ENCODE peak calls at places on chromosomes 13 and 19, in four cellular contexts. One of them, this sample, is unnamed.

GRCh38 chr13:80132741-80133601 is 208.0 kb downstream of the SPRY2 start:
- DNase-seq in hypothalamus: peak; percentile 33
- DNase-seq in effector memory CD8-positive, alpha-beta T cell: no peak
- DNase-seq in head of caudate nucleus: peak; percentile 77
- DNase-seq in this sample: no peak

GRCh38 chr19:50912727-50913716 is 1.8 kb upstream of the KLK4 start:
- DNase-seq in hypothalamus: no peak
- DNase-seq in effector memory CD8-positive, alpha-beta T cell: no peak
- DNase-seq in head of caudate nucleus: no peak
- DNase-seq in this sample: no peak

GRCh38 chr13:50676602-50677001 is 166.9 kb downstream of the DLEU7 start:
- DNase-seq in effector memory CD8-positive, alpha-beta T cell: peak; percentile 8
- DNase-seq in head of caudate nucleus: no peak
- DNase-seq in hypothalamus: no peak
- DNase-seq in this sample: no peak

GRCh38 chr19:54254195-54254906 is 2.7 kb downstream of the LILRB5 start:
- DNase-seq in head of caudate nucleus: no peak
- DNase-seq in effector memory CD8-positive, alpha-beta T cell: no peak
- DNase-seq in hypothalamus: no peak
- DNase-seq in this sample: no peak

GRCh38 chr13:62799931-62800436 is 1384.3 kb upstream of the PCDH20 start:
- DNase-seq in head of caudate nucleus: peak; percentile 7
- DNase-seq in hypothalamus: no peak
- DNase-seq in effector memory CD8-positive, alpha-beta T cell: no peak
- DNase-seq in this sample: no peak

GRCh38 chr13:95367309-95367843 is 66.1 kb upstream of the ABCC4 start:
- DNase-seq in hypothalamus: no peak
- DNase-seq in effector memory CD8-positive, alpha-beta T cell: no peak
- DNase-seq in head of caudate nucleus: no peak
- DNase-seq in this sample: no peak

GRCh38 chr19:10812902-10813404 is 23.1 kb downstream of the TMED1 start:
- DNase-seq in head of caudate nucleus: peak; percentile 29
- DNase-seq in hypothalamus: no peak
- DNase-seq in effector memory CD8-positive, alpha-beta T cell: no peak
- DNase-seq in this sample: no peak

GRCh38 chr19:364496-365287 is 20.1 kb upstream of the MIER2 start:
- DNase-seq in effector memory CD8-positive, alpha-beta T cell: no peak
- DNase-seq in hypothalamus: no peak
- DNase-seq in head of caudate nucleus: no peak
- DNase-seq in this sample: no peak

GRCh38 chr13:97499181-97499580 is 65.2 kb downstream of the RAP2A start:
- DNase-seq in effector memory CD8-positive, alpha-beta T cell: no peak
- DNase-seq in hypothalamus: no peak
- DNase-seq in head of caudate nucleus: no peak
- DNase-seq in this sample: no peak

GRCh38 chr13:110559429-110559943 is 2.0 kb downstream of the RAB20 start:
- DNase-seq in hypothalamus: no peak
- DNase-seq in effector memory CD8-positive, alpha-beta T cell: no peak
- DNase-seq in head of caudate nucleus: peak; percentile 33
- DNase-seq in this sample: no peak

GRCh38 chr19:8148410-8149231 is 771 bp downstream of the FBN3 start:
- DNase-seq in hypothalamus: no peak
- DNase-seq in head of caudate nucleus: no peak
- DNase-seq in effector memory CD8-positive, alpha-beta T cell: no peak
- DNase-seq in this sample: no peak

GRCh38 chr13:31200636-31200970 is 828 bp downstream of the B3GLCT start:
- DNase-seq in head of caudate nucleus: peak; percentile 53
- DNase-seq in hypothalamus: no peak
- DNase-seq in effector memory CD8-positive, alpha-beta T cell: no peak
- DNase-seq in this sample: no peak

GRCh38 chr13:49219647-49220034 is 497 bp upstream of the MLNR start:
- DNase-seq in hypothalamus: no peak
- DNase-seq in head of caudate nucleus: no peak
- DNase-seq in effector memory CD8-positive, alpha-beta T cell: no peak
- DNase-seq in this sample: peak; percentile 5

This sample was measured in CD4-positive, alpha-beta memory T cell.